ENCODE peak calls at places on chromosomes 4 and X, in ten cellular contexts. D is heart right ventricle; K is Karpas-422; V is ovary; R is CD4-positive, CD25-positive, alpha-beta regulatory T cell; S is HCT116; A is neural progenitor cell; Y is hepatocyte; Q is PC-9; G is IMR-90. X is an unnamed sample.

GRCh38 chr4:155025762-155026457 is 182.5 kb upstream of the NPY2R start:
- DNase-seq in D (peak; percentile 6), K (peak; percentile 95), V (peak; percentile 41), R (no peak), S (peak; percentile 65), A (peak; percentile 86), Y (peak; percentile 76), Q (no peak), G (no peak), X (no peak)

GRCh38 chr4:109998867-109999303 is 86.2 kb downstream of the EGF start:
- DNase-seq in D (peak; percentile 20), K (peak; percentile 89), V (no peak), R (peak; percentile 68), S (peak; percentile 68), A (peak; percentile 77), Y (peak; percentile 74), Q (no peak), G (peak; percentile 61), X (no peak)

GRCh38 chrX:136193771-136194170 is 46.4 kb downstream of the FHL1 start:
- DNase-seq in D (no peak), K (no peak), V (no peak), R (no peak), S (no peak), A (no peak), Y (no peak), Q (no peak), G (no peak), X (no peak)

GRCh38 chr4:70722199-70722791 is 531 bp downstream of the RUFY3 start:
- DNase-seq in D (no peak), K (no peak), V (peak; percentile 46), R (no peak), S (no peak), A (no peak), Y (no peak), Q (no peak), G (peak; percentile 83), X (no peak)

GRCh38 chr4:55447826-55448225 is 52.1 kb downstream of the TMEM165 start:
- DNase-seq in D (no peak), K (no peak), V (no peak), R (no peak), S (no peak), A (no peak), Y (no peak), Q (no peak), G (peak; percentile 50), X (no peak)

GRCh38 chrX:138885886-138886285 is 174.4 kb upstream of the FGF13 start:
- DNase-seq in D (no peak), K (no peak), V (no peak), R (no peak), S (no peak), A (no peak), Y (no peak), Q (no peak), G (no peak), X (no peak)

GRCh38 chr4:148315049-148315448 is 127.2 kb downstream of the NR3C2 start:
- DNase-seq in D (no peak), K (no peak), V (no peak), R (no peak), S (no peak), A (no peak), Y (no peak), Q (peak; percentile 3), G (peak; percentile 59), X (peak; percentile 34)

GRCh38 chr4:73499996-73500765 is 18.6 kb downstream of the AFM start:
- DNase-seq in D (no peak), K (no peak), V (no peak), R (no peak), S (no peak), A (no peak), Y (peak; percentile 25), Q (no peak), G (peak; percentile 3), X (no peak)

GRCh38 chr4:29079260-29079659 is 1640.9 kb upstream of the PCDH7 start:
- DNase-seq in D (no peak), K (no peak), V (no peak), R (no peak), S (no peak), A (no peak), Y (no peak), Q (no peak), G (no peak), X (no peak)

GRCh38 chrX:134020910-134021309 is 35.5 kb upstream of the GPC3 start:
- DNase-seq in D (no peak), K (peak; percentile 42), V (no peak), R (no peak), S (no peak), A (no peak), Y (peak; percentile 16), Q (no peak), G (no peak), X (no peak)

GRCh38 chr4:24473309-24473721 is 111.0 kb downstream of the DHX15 start:
- DNase-seq in D (peak; percentile 28), K (peak; percentile 57), V (no peak), R (no peak), S (no peak), A (peak; percentile 56), Y (peak; percentile 57), Q (no peak), G (peak; percentile 27), X (no peak)

GRCh38 chr4:56466910-56467283 is 520 bp upstream of the SRP72 start:
- DNase-seq in D (no peak), K (peak; percentile 45), V (no peak), R (no peak), S (no peak), A (peak; percentile 6), Y (peak; percentile 17), Q (no peak), G (no peak), X (no peak)

GRCh38 chr4:8319731-8320385 is 50.3 kb downstream of the HTRA3 start:
- DNase-seq in D (peak; percentile 83), K (no peak), V (peak; percentile 70), R (no peak), S (no peak), A (no peak), Y (no peak), Q (no peak), G (no peak), X (no peak)

GRCh38 chrX:13506574-13506973 is 62.8 kb upstream of the EGFL6 start:
- DNase-seq in D (peak; percentile 18), K (peak; percentile 81), V (peak; percentile 62), R (peak; percentile 41), S (peak; percentile 28), A (peak; percentile 74), Y (peak; percentile 73), Q (peak; percentile 20), G (peak; percentile 61), X (no peak)

GRCh38 chr4:13543091-13543581 is 1.2 kb downstream of the NKX3-2 start:
- DNase-seq in D (no peak), K (no peak), V (no peak), R (no peak), S (no peak), A (no peak), Y (no peak), Q (no peak), G (no peak), X (no peak)

GRCh38 chrX:104098151-104098808 is 14.0 kb upstream of the ZCCHC18 start:
- DNase-seq in D (peak; percentile 56), K (peak; percentile 83), V (no peak), R (peak; percentile 63), S (peak; percentile 60), A (peak; percentile 71), Y (peak; percentile 72), Q (peak; percentile 26), G (peak; percentile 77), X (peak; percentile 4)

GRCh38 chr4:76607266-76607799 is 172.3 kb downstream of the SHROOM3 start:
- DNase-seq in D (no peak), K (no peak), V (no peak), R (no peak), S (no peak), A (peak; percentile 50), Y (no peak), Q (no peak), G (peak; percentile 47), X (no peak)

GRCh38 chr4:26124753-26125236 is 196.0 kb upstream of the RBPJ start:
- DNase-seq in D (no peak), K (no peak), V (no peak), R (no peak), S (peak; percentile 19), A (no peak), Y (peak; percentile 19), Q (no peak), G (peak; percentile 44), X (no peak)

GRCh38 chrX:9055354-9055753 is 21.4 kb upstream of the FAM9B start:
- DNase-seq in D (no peak), K (no peak), V (no peak), R (no peak), S (no peak), A (no peak), Y (no peak), Q (no peak), G (no peak), X (no peak)

GRCh38 chr4:108115168-108115526 is 53.6 kb downstream of the LEF1 start:
- DNase-seq in D (no peak), K (no peak), V (no peak), R (no peak), S (no peak), A (no peak), Y (no peak), Q (no peak), G (no peak), X (no peak)
- H3K4me1 ChIP-seq in D (no peaks in the 10 kb centered on the region), K (no peaks in the 10 kb centered on the region), V (no peaks in the 10 kb centered on the region), R (peaks cover 100% of the 10 kb centered on the region), S (peaks cover 17% of the 10 kb centered on the region), A (peaks cover 46% of the 10 kb centered on the region), Y (peaks cover 9% of the 10 kb centered on the region), Q (peaks cover 16% of the 10 kb centered on the region), G (no peaks in the 10 kb centered on the region), X (no peaks in the 10 kb centered on the region)

GRCh38 chrX:7116081-7116480 is 31.4 kb upstream of the STS start:
- DNase-seq in D (no peak), K (no peak), V (no peak), R (no peak), S (no peak), A (no peak), Y (no peak), Q (no peak), G (no peak), X (no peak)
- H3K4me1 ChIP-seq in D (no peaks in the 10 kb centered on the region), K (peaks cover 100% of the 10 kb centered on the region), V (peaks cover 8% of the 10 kb centered on the region), R (peaks cover 7% of the 10 kb centered on the region), S (peaks cover 4% of the 10 kb centered on the region), A (no peaks in the 10 kb centered on the region), Y (peaks cover 5% of the 10 kb centered on the region), Q (peaks cover 48% of the 10 kb centered on the region), G (peaks cover 4% of the 10 kb centered on the region), X (peaks cover 37% of the 10 kb centered on the region)

GRCh38 chr4:145131848-145132247 is 33.7 kb downstream of the ABCE1 start:
- DNase-seq in D (no peak), K (no peak), V (no peak), R (no peak), S (no peak), A (no peak), Y (no peak), Q (no peak), G (no peak), X (no peak)
- H3K4me1 ChIP-seq in D (no peaks in the 10 kb centered on the region), K (peaks cover 55% of the 10 kb centered on the region), V (peaks cover 3% of the 10 kb centered on the region), R (peaks cover 2% of the 10 kb centered on the region), S (no peaks in the 10 kb centered on the region), A (no peaks in the 10 kb centered on the region), Y (no peaks in the 10 kb centered on the region), Q (no peaks in the 10 kb centered on the region), G (peaks cover 10% of the 10 kb centered on the region), X (no peaks in the 10 kb centered on the region)

DNA sequence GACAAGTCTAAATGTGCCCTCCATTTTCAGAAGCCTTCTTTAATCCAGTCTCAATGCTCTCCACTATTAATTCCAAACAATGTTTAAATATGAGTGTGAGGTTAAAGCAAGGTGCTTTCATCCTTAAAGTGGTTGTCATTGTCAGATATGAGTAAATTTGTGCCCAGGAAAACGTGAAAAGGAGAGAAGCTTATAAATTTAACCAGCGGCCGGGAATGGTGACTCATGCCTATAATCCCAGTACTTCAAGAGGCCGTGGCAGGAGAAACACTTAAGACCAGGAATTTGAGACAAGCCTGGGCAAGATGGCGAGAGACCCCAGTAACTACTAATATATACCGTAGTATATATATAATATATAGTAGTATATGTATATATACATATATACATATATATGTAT is 270.0 kb downstream of the ARHGAP24 start:
- DNase-seq in D (no peak), K (no peak), V (no peak), R (no peak), S (peak; percentile 46), A (no peak), Y (peak; percentile 23), Q (no peak), G (no peak), X (no peak)
- H3K4me1 ChIP-seq in D (peaks cover 2% of the 10 kb centered on the region), K (peaks cover 78% of the 10 kb centered on the region), V (peaks cover 1% of the 10 kb centered on the region), R (no peaks in the 10 kb centered on the region), S (peaks cover 59% of the 10 kb centered on the region), A (no peaks in the 10 kb centered on the region), Y (no peaks in the 10 kb centered on the region), Q (no peaks in the 10 kb centered on the region), G (peaks cover 2% of the 10 kb centered on the region), X (peaks cover 3% of the 10 kb centered on the region)